ENCODE peak calls at places on chromosomes 11 and 22, in six cellular contexts. L is breast epithelium, X is MM.1S, O is ovary, E is adrenal gland, J is HL-60. T is an unnamed sample.

GRCh38 chr11:126645206-126645605 is 289.7 kb downstream of the ST3GAL4 start:
- DNase-seq in L (no peak), X (no peak), O (no peak), E (no peak), J (no peak), T (no peak)

GRCh38 chr11:62664405-62665074 is 470 bp downstream of the C11orf98 start:
- DNase-seq in L (peak; percentile 61), X (peak; percentile 69), O (no peak), E (no peak), J (no peak), T (peak; percentile 85)

GRCh38 chr22:24696551-24697001 is 77.9 kb downstream of the PIWIL3 start:
- DNase-seq in L (no peak), X (no peak), O (no peak), E (no peak), J (no peak), T (no peak)

GRCh38 chr11:104728927-104729326 is 169.3 kb downstream of the CASP12 start:
- DNase-seq in L (no peak), X (no peak), O (no peak), E (no peak), J (no peak), T (no peak)

GRCh38 chr11:76119032-76119431 is 87.3 kb downstream of the WNT11 start:
- DNase-seq in L (no peak), X (no peak), O (no peak), E (no peak), J (no peak), T (no peak)

GRCh38 chr22:47515384-47516125 is 753.1 kb downstream of the TBC1D22A start:
- DNase-seq in L (no peak), X (peak; percentile 64), O (no peak), E (no peak), J (no peak), T (peak; percentile 17)

GRCh38 chr11:96188625-96189006 is 154.4 kb downstream of the MAML2 start:
- DNase-seq in L (no peak), X (peak; percentile 43), O (no peak), E (no peak), J (no peak), T (no peak)

GRCh38 chr11:62245271-62245753 is 3.3 kb downstream of the SCGB1D2 start:
- DNase-seq in L (no peak), X (no peak), O (no peak), E (no peak), J (peak; percentile 5), T (peak; percentile 24)

GRCh38 chr22:38314140-38314991 is 2.9 kb downstream of the CSNK1E start:
- DNase-seq in L (no peak), X (peak; percentile 83), O (peak; percentile 60), E (no peak), J (no peak), T (peak; percentile 76)

GRCh38 chr11:15565846-15566245 is 451.1 kb downstream of the INSC start:
- DNase-seq in L (no peak), X (no peak), O (no peak), E (no peak), J (no peak), T (no peak)

GRCh38 chr11:12185914-12186313 is 75.5 kb downstream of the MICAL2 start:
- DNase-seq in L (no peak), X (no peak), O (no peak), E (no peak), J (no peak), T (no peak)

GRCh38 chr11:135033545-135033944 is 621.5 kb upstream of the B3GAT1 start:
- DNase-seq in L (no peak), X (no peak), O (no peak), E (no peak), J (no peak), T (no peak)

GRCh38 chr22:26054846-26055245 is 114.4 kb upstream of the SEZ6L start:
- DNase-seq in L (no peak), X (no peak), O (no peak), E (no peak), J (no peak), T (no peak)

GRCh38 chr11:60594998-60595637 is 79.9 kb downstream of the MS4A13 start:
- DNase-seq in L (no peak), X (no peak), O (no peak), E (no peak), J (no peak), T (no peak)

DNA sequence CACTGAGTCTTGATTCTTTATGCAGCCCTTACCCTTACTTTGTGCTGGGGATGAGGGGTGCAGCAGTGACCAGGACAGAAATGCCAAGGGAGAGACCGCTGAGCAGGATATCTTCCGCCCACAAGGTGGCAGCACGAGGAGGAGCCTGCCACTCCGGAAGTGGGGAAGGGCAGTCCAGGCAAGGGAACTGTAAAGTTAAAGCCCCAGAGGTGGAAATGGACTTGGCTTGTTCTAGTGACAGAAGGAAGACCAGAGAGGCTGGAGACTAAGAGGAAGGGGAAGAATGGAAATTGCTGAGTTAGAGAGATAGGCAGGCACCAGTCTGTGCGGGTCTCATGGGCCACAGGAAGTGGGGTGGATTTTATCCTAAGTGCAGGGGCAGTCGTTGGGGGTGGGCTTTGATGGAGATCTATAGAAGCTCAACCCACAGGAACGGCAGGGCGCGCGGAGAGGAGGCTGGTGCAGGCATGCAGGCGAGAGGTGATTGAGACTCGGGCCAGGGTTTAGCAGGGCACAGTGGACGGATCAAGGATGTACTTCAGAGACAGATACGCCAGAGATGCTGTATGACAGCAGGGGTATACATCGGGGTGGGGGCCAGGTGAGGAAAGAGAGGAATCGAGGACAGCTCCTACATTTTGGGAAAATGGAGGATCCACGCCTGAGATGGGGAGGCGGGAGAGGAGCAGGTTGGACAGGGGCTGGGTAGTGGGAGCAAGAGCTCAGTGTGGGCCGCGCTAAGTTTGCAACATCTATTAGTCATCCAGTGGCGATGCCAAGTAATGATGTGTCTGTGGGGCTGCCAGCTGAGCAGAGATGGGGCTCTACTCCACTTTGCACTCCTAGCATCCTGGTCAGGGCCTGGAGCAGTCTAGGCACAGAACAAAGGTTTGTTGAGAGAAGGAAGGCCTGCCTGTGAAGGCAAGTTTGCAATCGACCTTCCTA is 3.3 kb upstream of the GRK2 start:
- DNase-seq in L (peak; percentile 81), X (peak; percentile 76), O (peak; percentile 82), E (peak; percentile 83), J (peak; percentile 82), T (peak; percentile 87)
- H3K27ac ChIP-seq in L (peak overlapping the region; percentile 73), X (no peak overlapping the region), O (no peak overlapping the region), E (peak overlapping the region; percentile 88), J (peak overlapping the region; percentile 32), T (peak overlapping the region; percentile 32)

GRCh38 chr22:27583930-27584329 is 217.6 kb downstream of the MN1 start:
- DNase-seq in L (no peak), X (no peak), O (no peak), E (no peak), J (no peak), T (no peak)

GRCh38 chr22:27581688-27582087 is 219.9 kb downstream of the MN1 start:
- DNase-seq in L (no peak), X (no peak), O (peak; percentile 85), E (peak; percentile 46), J (no peak), T (no peak)

GRCh38 chr22:27578937-27579617 is 222.5 kb downstream of the MN1 start:
- DNase-seq in L (no peak), X (no peak), O (no peak), E (no peak), J (no peak), T (no peak)

GRCh38 chr22:27580311-27580897 is 221.2 kb downstream of the MN1 start:
- DNase-seq in L (no peak), X (no peak), O (no peak), E (no peak), J (no peak), T (no peak)

DNA sequence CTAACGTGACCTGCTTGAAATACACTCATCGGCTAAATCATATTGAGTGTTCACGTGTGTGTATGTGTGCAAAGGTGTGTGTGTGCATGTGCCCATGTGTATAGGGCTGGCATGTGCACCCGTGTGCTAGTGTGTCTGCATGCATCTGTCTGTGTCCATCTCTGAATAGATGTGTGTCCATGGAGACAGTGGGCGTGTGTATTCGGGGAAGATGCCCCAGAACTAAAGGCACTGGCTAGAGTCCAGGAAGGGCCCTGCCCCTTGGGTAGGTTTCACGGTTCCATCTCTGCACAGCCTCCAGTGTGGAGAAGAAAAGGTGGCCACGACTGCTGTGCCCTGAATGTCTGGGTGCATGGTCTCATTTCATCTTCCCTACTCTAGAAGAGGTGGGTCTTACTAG is 220.3 kb downstream of the MN1 start:
- DNase-seq in L (no peak), X (no peak), O (no peak), E (no peak), J (no peak), T (no peak)
- H3K27ac ChIP-seq in L (no peak overlapping the region), X (no peak overlapping the region), O (peak overlapping the region; percentile 50), E (no peak overlapping the region), J (no peak overlapping the region), T (no peak overlapping the region)

GRCh38 chr11:342328-342727 is 21.7 kb upstream of the IFITM3 start:
- DNase-seq in L (peak; percentile 3), X (no peak), O (no peak), E (no peak), J (no peak), T (no peak)
- H3K27ac ChIP-seq in L (peak overlapping the region; percentile 20), X (no peak overlapping the region), O (no peak overlapping the region), E (no peak overlapping the region), J (no peak overlapping the region), T (peak overlapping the region; percentile 57)

GRCh38 chr11:45895553-45896259 is 10.3 kb downstream of the MAPK8IP1 start:
- DNase-seq in L (no peak), X (no peak), O (no peak), E (no peak), J (no peak), T (no peak)

GRCh38 chr11:45890886-45891550 is 5.6 kb downstream of the MAPK8IP1 start:
- DNase-seq in L (no peak), X (no peak), O (no peak), E (no peak), J (no peak), T (no peak)

GRCh38 chr11:45889966-45890365 is 4.5 kb downstream of the MAPK8IP1 start:
- DNase-seq in L (no peak), X (no peak), O (no peak), E (no peak), J (no peak), T (no peak)

GRCh38 chr11:45894555-45895247 is 9.2 kb downstream of the MAPK8IP1 start:
- DNase-seq in L (no peak), X (no peak), O (no peak), E (no peak), J (no peak), T (no peak)

GRCh38 chr11:45892856-45893255 is 7.4 kb downstream of the MAPK8IP1 start:
- DNase-seq in L (no peak), X (no peak), O (no peak), E (peak; percentile 56), J (no peak), T (no peak)
- H3K27ac ChIP-seq in L (no peak overlapping the region), X (no peak overlapping the region), O (no peak overlapping the region), E (no peak overlapping the region), J (no peak overlapping the region), T (no peak overlapping the region)

GRCh38 chr11:44310456-44311272 is 725 bp upstream of the ALX4 start:
- DNase-seq in L (no peak), X (no peak), O (no peak), E (no peak), J (no peak), T (no peak)
- H3K27ac ChIP-seq in L (peak overlapping the region; percentile 87), X (no peak overlapping the region), O (no peak overlapping the region), E (no peak overlapping the region), J (no peak overlapping the region), T (no peak overlapping the region)